ENCODE peak calls at places on chromosomes 2 and 18, in eight cellular contexts. One of them, this sample, is unnamed.

GRCh38 chr2:39264733-39265132 is 21.0 kb upstream of the CDKL4 start:
- DNase-seq in uterus: no peak
- DNase-seq in H9: no peak
- DNase-seq in breast epithelium: no peak
- DNase-seq in lower lobe of right lung: no peak
- DNase-seq in H1: no peak
- DNase-seq in mesendoderm: no peak
- DNase-seq in CD8-positive, alpha-beta T cell: no peak
- DNase-seq in this sample: no peak

GRCh38 chr2:160429248-160430000 is 64.2 kb downstream of the RBMS1 start:
- DNase-seq in H1: no peak
- DNase-seq in H9: no peak
- DNase-seq in breast epithelium: no peak
- DNase-seq in mesendoderm: peak; percentile 61
- DNase-seq in CD8-positive, alpha-beta T cell: no peak
- DNase-seq in uterus: no peak
- DNase-seq in lower lobe of right lung: no peak
- DNase-seq in this sample: peak; percentile 78

GRCh38 chr2:169997140-169997887 is 170.1 kb downstream of the UBR3 start:
- DNase-seq in H1: no peak
- DNase-seq in uterus: no peak
- DNase-seq in H9: no peak
- DNase-seq in mesendoderm: no peak
- DNase-seq in lower lobe of right lung: no peak
- DNase-seq in breast epithelium: no peak
- DNase-seq in CD8-positive, alpha-beta T cell: no peak
- DNase-seq in this sample: peak; percentile 17

GRCh38 chr18:56127322-56128099 is 510.9 kb downstream of the TXNL1 start:
- DNase-seq in H1: no peak
- DNase-seq in H9: no peak
- DNase-seq in CD8-positive, alpha-beta T cell: no peak
- DNase-seq in lower lobe of right lung: no peak
- DNase-seq in uterus: no peak
- DNase-seq in mesendoderm: no peak
- DNase-seq in breast epithelium: no peak
- DNase-seq in this sample: no peak

GRCh38 chr2:215461836-215462532 is 26.1 kb upstream of the FN1 start:
- DNase-seq in H1: no peak
- DNase-seq in mesendoderm: no peak
- DNase-seq in H9: no peak
- DNase-seq in CD8-positive, alpha-beta T cell: no peak
- DNase-seq in lower lobe of right lung: no peak
- DNase-seq in uterus: no peak
- DNase-seq in breast epithelium: no peak
- DNase-seq in this sample: no peak

GRCh38 chr2:19671311-19671710 is 230.5 kb downstream of the TTC32 start:
- DNase-seq in uterus: no peak
- DNase-seq in lower lobe of right lung: no peak
- DNase-seq in H9: no peak
- DNase-seq in breast epithelium: no peak
- DNase-seq in CD8-positive, alpha-beta T cell: no peak
- DNase-seq in mesendoderm: no peak
- DNase-seq in H1: no peak
- DNase-seq in this sample: no peak

GRCh38 chr2:156385242-156385641 is 50.9 kb upstream of the GPD2 start:
- DNase-seq in CD8-positive, alpha-beta T cell: no peak
- DNase-seq in breast epithelium: no peak
- DNase-seq in H1: no peak
- DNase-seq in uterus: no peak
- DNase-seq in H9: no peak
- DNase-seq in lower lobe of right lung: no peak
- DNase-seq in mesendoderm: no peak
- DNase-seq in this sample: no peak

GRCh38 chr2:188894979-188895378 is 79.2 kb upstream of the COL3A1 start:
- DNase-seq in uterus: no peak
- DNase-seq in mesendoderm: no peak
- DNase-seq in CD8-positive, alpha-beta T cell: no peak
- DNase-seq in H9: no peak
- DNase-seq in lower lobe of right lung: no peak
- DNase-seq in breast epithelium: no peak
- DNase-seq in H1: no peak
- DNase-seq in this sample: no peak

GRCh38 chr2:163132850-163133249 is 294.3 kb upstream of the KCNH7 start:
- DNase-seq in lower lobe of right lung: no peak
- DNase-seq in CD8-positive, alpha-beta T cell: no peak
- DNase-seq in mesendoderm: no peak
- DNase-seq in H1: no peak
- DNase-seq in H9: no peak
- DNase-seq in breast epithelium: no peak
- DNase-seq in uterus: no peak
- DNase-seq in this sample: peak; percentile 32

GRCh38 chr2:160910681-160911080 is 249.5 kb upstream of the TANK start:
- DNase-seq in lower lobe of right lung: no peak
- DNase-seq in mesendoderm: no peak
- DNase-seq in CD8-positive, alpha-beta T cell: no peak
- DNase-seq in H9: no peak
- DNase-seq in H1: no peak
- DNase-seq in uterus: no peak
- DNase-seq in breast epithelium: no peak
- DNase-seq in this sample: no peak

GRCh38 chr2:229489016-229489415 is 217.9 kb upstream of the PID1 start:
- DNase-seq in H9: no peak
- DNase-seq in breast epithelium: no peak
- DNase-seq in lower lobe of right lung: no peak
- DNase-seq in mesendoderm: no peak
- DNase-seq in CD8-positive, alpha-beta T cell: no peak
- DNase-seq in H1: no peak
- DNase-seq in uterus: no peak
- DNase-seq in this sample: no peak

GRCh38 chr2:74922592-74923227 is 35.7 kb upstream of the POLE4 start:
- DNase-seq in CD8-positive, alpha-beta T cell: no peak
- DNase-seq in breast epithelium: no peak
- DNase-seq in mesendoderm: no peak
- DNase-seq in H1: no peak
- DNase-seq in H9: no peak
- DNase-seq in lower lobe of right lung: no peak
- DNase-seq in uterus: no peak
- DNase-seq in this sample: no peak
- H3K4me1 ChIP-seq in CD8-positive, alpha-beta T cell: no peaks in the 10 kb centered on the region
- H3K4me1 ChIP-seq in breast epithelium: no peaks in the 10 kb centered on the region
- H3K4me1 ChIP-seq in mesendoderm: no peaks in the 10 kb centered on the region
- H3K4me1 ChIP-seq in H1: no peaks in the 10 kb centered on the region
- H3K4me1 ChIP-seq in H9: no peaks in the 10 kb centered on the region
- H3K4me1 ChIP-seq in lower lobe of right lung: peaks cover 7% of the 10 kb centered on the region
- H3K4me1 ChIP-seq in uterus: no peaks in the 10 kb centered on the region
- H3K4me1 ChIP-seq in this sample: peaks cover 2% of the 10 kb centered on the region

GRCh38 chr2:69021027-69021426 is 8.0 kb downstream of the ANTXR1 start:
- DNase-seq in uterus: no peak
- DNase-seq in breast epithelium: no peak
- DNase-seq in H1: no peak
- DNase-seq in H9: no peak
- DNase-seq in lower lobe of right lung: no peak
- DNase-seq in mesendoderm: no peak
- DNase-seq in CD8-positive, alpha-beta T cell: no peak
- DNase-seq in this sample: no peak

GRCh38 chr2:69023236-69023635 is 10.3 kb downstream of the ANTXR1 start:
- DNase-seq in H9: no peak
- DNase-seq in CD8-positive, alpha-beta T cell: no peak
- DNase-seq in breast epithelium: no peak
- DNase-seq in mesendoderm: no peak
- DNase-seq in H1: no peak
- DNase-seq in uterus: no peak
- DNase-seq in lower lobe of right lung: no peak
- DNase-seq in this sample: no peak

GRCh38 chr2:69020496-69020895 is 7.5 kb downstream of the ANTXR1 start:
- DNase-seq in CD8-positive, alpha-beta T cell: no peak
- DNase-seq in breast epithelium: no peak
- DNase-seq in H9: no peak
- DNase-seq in H1: no peak
- DNase-seq in lower lobe of right lung: no peak
- DNase-seq in mesendoderm: no peak
- DNase-seq in uterus: no peak
- DNase-seq in this sample: no peak

GRCh38 chr2:69021727-69022126 is 8.7 kb downstream of the ANTXR1 start:
- DNase-seq in mesendoderm: no peak
- DNase-seq in breast epithelium: no peak
- DNase-seq in H9: no peak
- DNase-seq in CD8-positive, alpha-beta T cell: no peak
- DNase-seq in lower lobe of right lung: no peak
- DNase-seq in uterus: no peak
- DNase-seq in H1: no peak
- DNase-seq in this sample: no peak

DNA sequence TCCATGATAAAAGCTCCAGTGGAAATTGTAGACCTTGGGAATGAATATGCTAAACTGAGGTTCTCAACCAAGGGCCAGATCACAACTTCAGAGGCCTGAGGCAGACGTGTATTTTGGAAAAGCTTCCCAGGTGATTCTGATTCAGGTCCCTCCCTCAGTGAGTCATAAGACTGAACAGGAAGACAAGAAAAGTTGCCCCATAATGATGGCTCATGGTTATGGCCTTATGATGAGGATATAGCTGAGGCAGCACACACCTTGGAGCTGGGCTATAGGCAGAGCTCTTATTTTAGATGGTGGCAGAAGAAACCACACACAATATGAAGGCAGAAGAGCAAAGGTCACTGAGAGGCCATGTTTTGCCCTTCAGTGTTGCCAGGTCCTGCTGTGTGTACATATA is 9.6 kb downstream of the ANTXR1 start:
- DNase-seq in mesendoderm: no peak
- DNase-seq in lower lobe of right lung: no peak
- DNase-seq in H9: no peak
- DNase-seq in CD8-positive, alpha-beta T cell: no peak
- DNase-seq in H1: no peak
- DNase-seq in uterus: no peak
- DNase-seq in breast epithelium: no peak
- DNase-seq in this sample: no peak
- H3K4me1 ChIP-seq in mesendoderm: peaks cover 4% of the 10 kb centered on the region
- H3K4me1 ChIP-seq in lower lobe of right lung: peaks cover 16% of the 10 kb centered on the region
- H3K4me1 ChIP-seq in H9: peaks cover 2% of the 10 kb centered on the region
- H3K4me1 ChIP-seq in CD8-positive, alpha-beta T cell: no peaks in the 10 kb centered on the region
- H3K4me1 ChIP-seq in H1: peaks cover 2% of the 10 kb centered on the region
- H3K4me1 ChIP-seq in uterus: peaks cover 5% of the 10 kb centered on the region
- H3K4me1 ChIP-seq in breast epithelium: peaks cover 4% of the 10 kb centered on the region
- H3K4me1 ChIP-seq in this sample: peaks cover 16% of the 10 kb centered on the region

GRCh38 chr2:101806123-101806522 is 108.6 kb downstream of the MAP4K4 start:
- DNase-seq in CD8-positive, alpha-beta T cell: no peak
- DNase-seq in lower lobe of right lung: no peak
- DNase-seq in uterus: no peak
- DNase-seq in H1: peak; percentile 57
- DNase-seq in breast epithelium: no peak
- DNase-seq in H9: peak; percentile 52
- DNase-seq in mesendoderm: peak; percentile 92
- DNase-seq in this sample: peak; percentile 67

GRCh38 chr2:101805146-101806088 is 107.9 kb downstream of the MAP4K4 start:
- DNase-seq in breast epithelium: no peak
- DNase-seq in H1: no peak
- DNase-seq in uterus: peak; percentile 51
- DNase-seq in lower lobe of right lung: no peak
- DNase-seq in H9: no peak
- DNase-seq in CD8-positive, alpha-beta T cell: no peak
- DNase-seq in mesendoderm: peak; percentile 57
- DNase-seq in this sample: peak; percentile 30

GRCh38 chr2:101809656-101810055 is 112.1 kb downstream of the MAP4K4 start:
- DNase-seq in H1: no peak
- DNase-seq in CD8-positive, alpha-beta T cell: no peak
- DNase-seq in uterus: no peak
- DNase-seq in H9: no peak
- DNase-seq in lower lobe of right lung: no peak
- DNase-seq in mesendoderm: no peak
- DNase-seq in breast epithelium: no peak
- DNase-seq in this sample: no peak

GRCh38 chr2:101807242-101807641 is 109.7 kb downstream of the MAP4K4 start:
- DNase-seq in mesendoderm: no peak
- DNase-seq in breast epithelium: no peak
- DNase-seq in uterus: no peak
- DNase-seq in lower lobe of right lung: no peak
- DNase-seq in CD8-positive, alpha-beta T cell: no peak
- DNase-seq in H1: no peak
- DNase-seq in H9: no peak
- DNase-seq in this sample: no peak

DNA sequence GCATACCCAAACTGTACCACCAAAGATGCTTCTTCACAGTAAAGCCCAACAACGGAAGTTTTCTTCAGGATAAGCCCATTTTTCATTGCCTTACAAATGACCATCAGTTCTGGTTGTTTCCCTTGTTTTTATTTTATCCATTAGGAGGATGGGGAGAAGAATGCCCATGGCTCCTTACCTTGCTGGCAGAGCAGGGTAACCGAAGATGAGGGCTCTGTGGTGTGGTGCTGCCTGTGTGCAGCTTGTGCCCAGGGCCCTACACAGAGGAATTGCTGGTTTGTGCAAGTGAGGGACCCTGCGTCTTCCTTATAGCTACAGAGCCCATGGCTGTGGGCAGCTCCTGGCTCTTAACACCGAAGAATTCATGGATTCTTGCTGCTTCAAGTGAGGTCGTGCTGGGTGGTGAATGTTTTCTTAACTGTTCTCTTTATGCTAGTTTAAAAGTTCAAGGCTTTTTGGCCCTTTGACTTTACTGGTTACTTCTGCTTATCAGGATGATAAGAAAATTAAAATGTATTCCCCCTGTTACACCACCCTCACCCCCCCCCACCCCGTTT is 110.6 kb downstream of the MAP4K4 start:
- DNase-seq in breast epithelium: no peak
- DNase-seq in uterus: no peak
- DNase-seq in mesendoderm: peak; percentile 58
- DNase-seq in CD8-positive, alpha-beta T cell: no peak
- DNase-seq in H9: no peak
- DNase-seq in H1: no peak
- DNase-seq in lower lobe of right lung: no peak
- DNase-seq in this sample: peak; percentile 68
- H3K4me1 ChIP-seq in breast epithelium: peaks cover 5% of the 10 kb centered on the region
- H3K4me1 ChIP-seq in uterus: peaks cover 3% of the 10 kb centered on the region
- H3K4me1 ChIP-seq in mesendoderm: peaks cover 14% of the 10 kb centered on the region
- H3K4me1 ChIP-seq in CD8-positive, alpha-beta T cell: peaks cover 16% of the 10 kb centered on the region
- H3K4me1 ChIP-seq in H9: peaks cover 15% of the 10 kb centered on the region
- H3K4me1 ChIP-seq in H1: peaks cover 18% of the 10 kb centered on the region
- H3K4me1 ChIP-seq in lower lobe of right lung: peaks cover 42% of the 10 kb centered on the region
- H3K4me1 ChIP-seq in this sample: peaks cover 72% of the 10 kb centered on the region

DNA sequence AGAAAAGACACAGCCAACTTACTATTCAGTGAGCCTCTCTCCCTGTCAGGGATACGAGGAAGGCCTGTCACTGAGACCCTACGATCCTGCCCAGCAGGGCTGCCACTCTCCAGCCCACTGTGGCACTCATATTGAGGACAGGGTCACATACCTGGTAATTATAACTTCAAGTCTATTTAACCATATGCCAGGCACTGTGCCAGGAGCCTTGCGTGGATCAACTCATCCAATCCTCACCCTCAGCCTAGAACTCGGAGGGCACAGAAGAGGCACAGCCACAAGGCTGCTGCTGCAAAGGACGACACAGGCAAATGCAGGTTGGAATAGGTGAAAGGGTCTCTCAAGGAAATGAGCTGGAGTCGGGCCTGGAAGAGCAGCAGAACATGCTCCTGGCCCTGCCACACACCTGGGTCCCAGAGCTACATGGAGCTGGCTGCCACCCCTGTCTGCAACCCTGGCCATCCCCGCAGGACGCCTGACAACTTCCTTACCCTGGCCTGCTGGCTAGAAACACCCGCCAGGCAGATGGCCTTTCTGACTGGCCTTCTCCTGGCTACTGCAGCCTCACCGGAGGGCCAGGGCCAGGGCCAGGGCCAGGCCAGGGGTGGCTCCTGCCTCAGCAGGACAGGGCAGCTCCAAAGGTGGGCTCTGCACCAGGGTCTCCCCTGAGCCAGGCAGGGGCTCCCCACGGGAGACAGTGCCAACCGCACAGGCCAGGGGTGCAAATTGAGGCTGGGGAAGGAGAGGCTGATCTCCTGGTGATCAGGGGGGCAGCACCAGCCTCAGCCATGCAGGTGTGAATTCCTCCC is 32.1 kb upstream of the SLC66A3 start:
- DNase-seq in uterus: no peak
- DNase-seq in lower lobe of right lung: no peak
- DNase-seq in H1: no peak
- DNase-seq in breast epithelium: no peak
- DNase-seq in H9: no peak
- DNase-seq in mesendoderm: no peak
- DNase-seq in CD8-positive, alpha-beta T cell: no peak
- DNase-seq in this sample: no peak
- H3K4me1 ChIP-seq in uterus: no peaks in the 10 kb centered on the region
- H3K4me1 ChIP-seq in lower lobe of right lung: no peaks in the 10 kb centered on the region
- H3K4me1 ChIP-seq in H1: no peaks in the 10 kb centered on the region
- H3K4me1 ChIP-seq in breast epithelium: no peaks in the 10 kb centered on the region
- H3K4me1 ChIP-seq in H9: no peaks in the 10 kb centered on the region
- H3K4me1 ChIP-seq in mesendoderm: no peaks in the 10 kb centered on the region
- H3K4me1 ChIP-seq in CD8-positive, alpha-beta T cell: no peaks in the 10 kb centered on the region
- H3K4me1 ChIP-seq in this sample: no peaks in the 10 kb centered on the region